ENCODE peak calls at places on chromosomes 6 and 20, in seven cellular contexts. One of them, this sample, is unnamed.

GRCh38 chr20:35601021-35601973 is 14.3 kb upstream of the SPAG4 start:
- DNase-seq in GM12878: no peak
- DNase-seq in HepG2: peak
- DNase-seq in H1: peak
- DNase-seq in SK-N-SH: peak
- DNase-seq in K562: peak
- DNase-seq in HCT116: no peak
- DNase-seq in this sample: peak

GRCh38 chr20:44032583-44033138 is 118.0 kb downstream of the TOX2 start:
- DNase-seq in HepG2: no peak
- DNase-seq in K562: no peak
- DNase-seq in SK-N-SH: no peak
- DNase-seq in GM12878: no peak
- DNase-seq in HCT116: no peak
- DNase-seq in H1: no peak
- DNase-seq in this sample: no peak

GRCh38 chr6:30615958-30616810 is 859 bp downstream of the PPP1R10 start:
- DNase-seq in HepG2: peak
- DNase-seq in GM12878: no peak
- DNase-seq in HCT116: no peak
- DNase-seq in K562: peak
- DNase-seq in SK-N-SH: no peak
- DNase-seq in H1: no peak
- DNase-seq in this sample: peak

GRCh38 chr6:34546551-34547321 is 9.4 kb downstream of the SPDEF start:
- DNase-seq in K562: no peak
- DNase-seq in H1: no peak
- DNase-seq in HCT116: no peak
- DNase-seq in GM12878: no peak
- DNase-seq in SK-N-SH: no peak
- DNase-seq in HepG2: no peak
- DNase-seq in this sample: peak

GRCh38 chr6:132498638-132499037 is 14.3 kb downstream of the STX7 start:
- DNase-seq in HCT116: no peak
- DNase-seq in HepG2: no peak
- DNase-seq in SK-N-SH: no peak
- DNase-seq in K562: no peak
- DNase-seq in H1: no peak
- DNase-seq in GM12878: peak
- DNase-seq in this sample: no peak

GRCh38 chr6:36028088-36028886 is 679 bp downstream of the MAPK14 start:
- DNase-seq in HCT116: no peak
- DNase-seq in HepG2: peak
- DNase-seq in GM12878: no peak
- DNase-seq in SK-N-SH: peak
- DNase-seq in H1: peak
- DNase-seq in K562: no peak
- DNase-seq in this sample: no peak

GRCh38 chr20:42366626-42367025 is 748.4 kb upstream of the CHD6 start:
- DNase-seq in HCT116: no peak
- DNase-seq in HepG2: no peak
- DNase-seq in SK-N-SH: no peak
- DNase-seq in GM12878: no peak
- DNase-seq in K562: no peak
- DNase-seq in H1: no peak
- DNase-seq in this sample: no peak

GRCh38 chr20:51327251-51327841 is 215.2 kb downstream of the NFATC2 start:
- DNase-seq in K562: no peak
- DNase-seq in H1: no peak
- DNase-seq in HepG2: no peak
- DNase-seq in GM12878: no peak
- DNase-seq in HCT116: no peak
- DNase-seq in SK-N-SH: no peak
- DNase-seq in this sample: no peak

GRCh38 chr20:4512891-4513550 is 208.7 kb upstream of the PRND start:
- DNase-seq in HepG2: peak
- DNase-seq in SK-N-SH: no peak
- DNase-seq in GM12878: no peak
- DNase-seq in H1: no peak
- DNase-seq in K562: no peak
- DNase-seq in HCT116: peak
- DNase-seq in this sample: no peak

GRCh38 chr6:74657033-74657432 is 548.8 kb downstream of the COL12A1 start:
- DNase-seq in SK-N-SH: no peak
- DNase-seq in H1: no peak
- DNase-seq in HepG2: no peak
- DNase-seq in HCT116: no peak
- DNase-seq in K562: no peak
- DNase-seq in GM12878: no peak
- DNase-seq in this sample: peak

DNA sequence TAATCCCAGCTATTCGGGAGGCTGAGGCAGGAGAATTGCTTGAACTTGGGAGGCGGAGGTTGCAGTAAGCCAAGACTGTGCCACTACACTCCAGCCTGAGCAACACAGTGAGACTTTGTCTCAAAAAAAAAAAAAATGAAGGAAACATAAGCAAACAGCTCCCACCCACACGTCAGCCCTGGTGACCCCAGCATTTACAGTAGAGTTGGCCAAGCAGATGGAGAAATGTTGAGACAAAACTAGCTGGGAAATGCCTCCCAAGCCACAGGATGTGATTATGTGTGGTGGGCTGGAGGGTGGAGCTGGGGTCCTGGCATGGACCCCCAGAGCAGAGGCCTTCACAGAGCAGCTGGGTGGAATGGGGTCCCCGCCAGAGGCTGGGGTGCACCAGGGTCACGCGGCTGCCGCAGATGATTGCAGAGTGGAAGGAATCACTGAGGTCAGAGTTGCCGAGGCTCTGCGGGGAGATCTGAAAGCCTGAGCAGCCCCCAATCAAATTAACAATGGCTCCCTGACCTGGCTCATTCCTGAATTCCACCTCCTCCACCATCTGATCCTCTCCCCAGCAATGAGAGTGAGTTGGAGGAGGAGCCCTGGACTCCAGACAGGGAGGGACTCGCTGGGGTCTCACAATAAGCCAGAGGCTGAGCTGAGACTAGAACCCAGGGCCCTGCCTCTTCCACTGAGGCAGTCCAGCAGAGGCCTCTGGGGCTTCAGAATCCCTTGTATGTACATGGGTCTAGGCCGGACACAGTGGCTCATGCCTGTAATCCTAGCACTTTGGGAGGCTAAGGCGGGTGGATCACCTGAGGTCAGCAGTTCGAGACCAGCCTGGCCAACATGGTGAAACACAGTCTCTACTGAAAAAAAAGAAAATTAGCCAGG is 34.7 kb upstream of the TGM2 start:
- DNase-seq in HCT116: no peak
- DNase-seq in H1: no peak
- DNase-seq in GM12878: no peak
- DNase-seq in SK-N-SH: no peak
- DNase-seq in HepG2: no peak
- DNase-seq in K562: no peak
- DNase-seq in this sample: no peak
- TF ChIP-seq JUND in HCT116: no peak
- TF ChIP-seq JUND in H1: no peak
- TF ChIP-seq JUND in GM12878: no peak
- TF ChIP-seq JUND in SK-N-SH: no peak
- TF ChIP-seq JUND in HepG2: no peak
- TF ChIP-seq JUND in K562: no peak
- TF ChIP-seq JUND in this sample: no peak

GRCh38 chr6:39553811-39554802 is 171.1 kb downstream of the KIF6 start:
- DNase-seq in H1: no peak
- DNase-seq in HCT116: no peak
- DNase-seq in HepG2: no peak
- DNase-seq in K562: no peak
- DNase-seq in SK-N-SH: no peak
- DNase-seq in GM12878: no peak
- DNase-seq in this sample: no peak
- TF ChIP-seq JUND in H1: no peak
- TF ChIP-seq JUND in HCT116: no peak
- TF ChIP-seq JUND in HepG2: no peak
- TF ChIP-seq JUND in K562: no peak
- TF ChIP-seq JUND in SK-N-SH: no peak
- TF ChIP-seq JUND in GM12878: no peak
- TF ChIP-seq JUND in this sample: no peak

DNA sequence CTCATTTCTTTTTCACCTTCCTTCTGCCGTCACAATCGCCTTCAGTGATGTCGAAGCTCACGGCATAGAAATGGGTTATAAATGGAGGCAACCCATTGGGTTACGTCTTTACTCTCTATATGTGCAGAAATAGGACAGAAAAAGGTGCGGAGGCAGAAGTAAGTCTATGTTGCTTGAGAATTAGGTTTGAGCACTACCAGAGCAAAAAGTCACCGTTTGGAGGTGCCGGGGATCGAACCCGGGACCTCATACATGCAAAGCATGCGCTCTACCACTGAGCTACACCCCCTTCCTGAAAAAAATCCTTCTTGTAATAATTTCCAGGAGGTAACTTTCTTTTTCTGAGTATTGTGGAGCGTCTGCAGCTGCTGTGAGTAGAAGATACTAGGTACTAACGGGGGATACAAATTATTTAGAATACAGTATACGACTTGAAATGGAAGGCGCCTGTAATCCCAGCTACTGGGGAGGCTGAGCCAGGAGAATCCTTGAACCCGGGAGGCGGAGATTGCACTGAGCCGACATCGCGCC is 134.2 kb downstream of the TRIM27 start:
- DNase-seq in HCT116: peak
- DNase-seq in HepG2: peak
- DNase-seq in H1: peak
- DNase-seq in GM12878: no peak
- DNase-seq in K562: peak
- DNase-seq in SK-N-SH: no peak
- DNase-seq in this sample: peak
- TF ChIP-seq JUND in HCT116: no peak
- TF ChIP-seq JUND in HepG2: no peak
- TF ChIP-seq JUND in H1: no peak
- TF ChIP-seq JUND in GM12878: no peak
- TF ChIP-seq JUND in K562: peak
- TF ChIP-seq JUND in SK-N-SH: no peak
- TF ChIP-seq JUND in this sample: no peak

DNA sequence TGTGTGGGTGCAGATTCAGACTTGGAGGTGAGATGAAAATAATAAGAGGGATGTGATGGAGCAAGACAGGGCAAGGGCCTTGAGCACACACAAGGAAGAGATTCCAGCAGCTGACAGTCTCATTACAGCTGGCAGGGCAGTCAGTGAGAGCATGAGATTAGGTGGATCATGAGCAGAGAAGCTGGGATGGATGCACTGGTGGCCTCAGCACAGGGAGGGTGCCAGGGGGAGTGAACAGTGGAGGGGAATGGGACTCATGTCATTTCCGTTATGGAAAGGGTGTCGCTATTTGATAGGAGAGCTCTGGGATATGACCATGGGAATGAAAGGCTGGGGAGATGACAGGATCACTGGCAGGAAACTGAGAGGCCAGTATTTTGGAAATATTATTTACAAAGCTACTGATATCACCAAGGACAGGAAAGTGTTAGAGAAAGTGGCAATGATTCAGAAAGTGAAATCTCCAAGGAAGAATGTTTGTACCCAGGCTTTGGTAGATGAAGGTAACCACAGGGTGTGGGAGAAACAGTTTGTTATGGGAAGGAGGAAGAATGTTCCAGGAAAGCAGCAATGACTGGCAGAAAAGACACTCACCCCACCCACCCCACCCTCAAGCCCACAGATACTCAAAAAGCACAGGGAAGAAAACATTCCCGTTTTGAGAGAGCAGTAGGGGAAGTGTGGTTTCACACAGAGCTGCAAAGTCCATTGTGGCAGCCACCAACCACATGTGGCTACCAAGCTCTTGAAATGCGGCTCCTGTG is 214.7 kb upstream of the PROKR2 start:
- DNase-seq in SK-N-SH: no peak
- DNase-seq in HCT116: no peak
- DNase-seq in K562: no peak
- DNase-seq in H1: no peak
- DNase-seq in GM12878: no peak
- DNase-seq in HepG2: no peak
- DNase-seq in this sample: no peak
- TF ChIP-seq JUND in SK-N-SH: no peak
- TF ChIP-seq JUND in HCT116: no peak
- TF ChIP-seq JUND in K562: no peak
- TF ChIP-seq JUND in H1: no peak
- TF ChIP-seq JUND in GM12878: no peak
- TF ChIP-seq JUND in HepG2: no peak
- TF ChIP-seq JUND in this sample: no peak

GRCh38 chr20:38599410-38599882 is 2.2 kb upstream of the ARHGAP40 start:
- DNase-seq in HepG2: peak
- DNase-seq in GM12878: no peak
- DNase-seq in K562: peak
- DNase-seq in H1: no peak
- DNase-seq in HCT116: no peak
- DNase-seq in SK-N-SH: peak
- DNase-seq in this sample: peak
- TF ChIP-seq JUND in HepG2: no peak
- TF ChIP-seq JUND in GM12878: no peak
- TF ChIP-seq JUND in K562: no peak
- TF ChIP-seq JUND in H1: no peak
- TF ChIP-seq JUND in HCT116: no peak
- TF ChIP-seq JUND in SK-N-SH: no peak
- TF ChIP-seq JUND in this sample: no peak

GRCh38 chr6:1535295-1535694 is 74.4 kb upstream of the FOXC1 start:
- DNase-seq in HepG2: no peak
- DNase-seq in SK-N-SH: no peak
- DNase-seq in K562: no peak
- DNase-seq in H1: no peak
- DNase-seq in HCT116: no peak
- DNase-seq in GM12878: no peak
- DNase-seq in this sample: no peak
- TF ChIP-seq JUND in HepG2: no peak
- TF ChIP-seq JUND in SK-N-SH: no peak
- TF ChIP-seq JUND in K562: no peak
- TF ChIP-seq JUND in H1: no peak
- TF ChIP-seq JUND in HCT116: no peak
- TF ChIP-seq JUND in GM12878: no peak
- TF ChIP-seq JUND in this sample: no peak

DNA sequence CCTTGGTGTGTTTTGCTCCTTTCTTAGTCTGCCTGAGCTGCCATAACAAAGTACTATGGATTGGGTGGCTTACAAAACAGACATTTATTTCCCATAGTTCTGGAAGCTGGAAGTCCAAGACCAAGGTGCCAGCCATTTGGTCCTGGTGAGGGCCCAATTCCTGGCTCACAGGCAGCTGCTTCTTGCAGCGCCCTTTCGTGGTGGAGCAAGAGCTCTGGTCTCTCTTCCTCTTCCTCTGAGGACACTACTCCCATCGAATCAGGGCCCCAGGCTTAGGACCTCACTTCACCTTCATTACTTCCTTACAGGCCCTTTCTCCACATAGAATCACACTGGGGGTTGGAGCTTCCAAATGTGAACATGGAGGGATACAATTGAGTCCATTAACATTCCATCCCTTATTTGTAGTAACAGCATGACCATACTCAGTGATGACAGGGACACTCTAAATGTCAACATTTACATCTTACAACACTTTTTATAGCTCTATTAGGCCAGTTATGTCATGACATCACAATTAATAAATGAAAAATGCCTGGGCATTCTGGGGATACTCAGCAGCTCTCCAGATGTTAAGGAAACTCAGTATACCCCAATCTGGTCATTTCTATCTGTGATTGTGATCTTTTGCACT is 2.3 kb downstream of the RAMACL start:
- DNase-seq in K562: no peak
- DNase-seq in HCT116: no peak
- DNase-seq in HepG2: no peak
- DNase-seq in GM12878: no peak
- DNase-seq in H1: no peak
- DNase-seq in SK-N-SH: no peak
- DNase-seq in this sample: no peak
- TF ChIP-seq JUND in K562: no peak
- TF ChIP-seq JUND in HCT116: no peak
- TF ChIP-seq JUND in HepG2: no peak
- TF ChIP-seq JUND in GM12878: no peak
- TF ChIP-seq JUND in H1: no peak
- TF ChIP-seq JUND in SK-N-SH: no peak
- TF ChIP-seq JUND in this sample: no peak

This sample was measured in T47D.